ENCODE peak calls at places on chromosomes 6 and 20, in six cellular contexts. O, W, Z, R, U and F are unnamed samples.

GRCh38 chr6:474454-475185 is 83.1 kb downstream of the IRF4 start:
- DNase-seq in O (peak), W (no peak), Z (peak), R (peak), U (peak), F (no peak)

GRCh38 chr20:62831361-62831788 is 14.5 kb downstream of the COL9A3 start:
- DNase-seq in O (no peak), W (no peak), Z (no peak), R (peak), U (no peak), F (peak)

GRCh38 chr6:20916081-20916480 is 381.8 kb downstream of the CDKAL1 start:
- DNase-seq in O (no peak), W (no peak), Z (no peak), R (no peak), U (no peak), F (no peak)

GRCh38 chr6:89951574-89952360 is 57.5 kb downstream of the GJA10 start:
- DNase-seq in O (no peak), W (no peak), Z (no peak), R (no peak), U (no peak), F (no peak)

GRCh38 chr20:58389324-58389967 is 417 bp downstream of the VAPB start:
- DNase-seq in O (no peak), W (peak), Z (peak), R (peak), U (peak), F (no peak)

GRCh38 chr6:155676346-155676745 is 220.7 kb upstream of the NOX3 start:
- DNase-seq in O (no peak), W (no peak), Z (no peak), R (no peak), U (no peak), F (no peak)

GRCh38 chr20:45842169-45842812 is 8.7 kb downstream of the SNX21 start:
- DNase-seq in O (no peak), W (no peak), Z (no peak), R (no peak), U (peak), F (peak)

GRCh38 chr6:139114741-139115140 is 20.1 kb upstream of the HECA start:
- DNase-seq in O (no peak), W (no peak), Z (no peak), R (no peak), U (no peak), F (no peak)

GRCh38 chr6:123402052-123402451 is 234.7 kb downstream of the TRDN start:
- DNase-seq in O (no peak), W (no peak), Z (no peak), R (no peak), U (no peak), F (no peak)

GRCh38 chr6:99519446-99519845 is 4.2 kb upstream of the USP45 start:
- DNase-seq in O (no peak), W (no peak), Z (no peak), R (no peak), U (no peak), F (no peak)

GRCh38 chr20:49987868-49988690 is 5.3 kb downstream of the SNAI1 start:
- DNase-seq in O (no peak), W (no peak), Z (no peak), R (no peak), U (no peak), F (no peak)

GRCh38 chr20:37500311-37500710 is 20.7 kb upstream of the NNAT start:
- DNase-seq in O (no peak), W (no peak), Z (no peak), R (peak), U (no peak), F (no peak)

GRCh38 chr6:113120577-113121285 is 736.4 kb upstream of the MARCKS start:
- DNase-seq in O (no peak), W (no peak), Z (no peak), R (no peak), U (no peak), F (no peak)

GRCh38 chr6:111427341-111428116 is 55.5 kb downstream of the REV3L start:
- DNase-seq in O (peak), W (no peak), Z (no peak), R (no peak), U (peak), F (peak)

GRCh38 chr20:4247261-4247660 is 231.9 kb upstream of the RNF24 start:
- DNase-seq in O (no peak), W (no peak), Z (no peak), R (no peak), U (no peak), F (no peak)

GRCh38 chr6:75449625-75450206 is 43.9 kb downstream of the FILIP1 start:
- DNase-seq in O (no peak), W (no peak), Z (no peak), R (no peak), U (no peak), F (no peak)

GRCh38 chr6:42783876-42784738 is 2.3 kb downstream of the BICRAL start:
- DNase-seq in O (no peak), W (peak), Z (no peak), R (no peak), U (no peak), F (no peak)

GRCh38 chr6:52566201-52566600 is 10.7 kb downstream of the TRAM2 start:
- DNase-seq in O (no peak), W (no peak), Z (no peak), R (no peak), U (no peak), F (no peak)

GRCh38 chr20:57097245-57097935 is 169.1 kb downstream of the BMP7 start:
- DNase-seq in O (no peak), W (no peak), Z (peak), R (no peak), U (no peak), F (no peak)

GRCh38 chr6:109804020-109804419 is 112.9 kb downstream of the FIG4 start:
- DNase-seq in O (no peak), W (no peak), Z (no peak), R (no peak), U (no peak), F (no peak)

GRCh38 chr20:40949346-40949745 is 79.3 kb upstream of the TOP1 start:
- DNase-seq in O (no peak), W (no peak), Z (no peak), R (no peak), U (no peak), F (no peak)

GRCh38 chr6:80527552-80528052 is 421.1 kb downstream of the BCKDHB start:
- DNase-seq in O (no peak), W (no peak), Z (no peak), R (no peak), U (no peak), F (no peak)

GRCh38 chr20:47330933-47331708 is 25.4 kb downstream of the ZMYND8 start:
- DNase-seq in O (no peak), W (no peak), Z (peak), R (no peak), U (no peak), F (no peak)

GRCh38 chr6:132995432-132995831 is 181.1 kb downstream of the RPS12 start:
- DNase-seq in O (no peak), W (no peak), Z (no peak), R (no peak), U (no peak), F (no peak)

GRCh38 chr6:5979650-5980427 is 26.9 kb downstream of the NRN1 start:
- DNase-seq in O (no peak), W (no peak), Z (no peak), R (no peak), U (no peak), F (no peak)

GRCh38 chr6:31474871-31475286 is 23.1 kb upstream of the MICB start:
- DNase-seq in O (no peak), W (no peak), Z (no peak), R (no peak), U (no peak), F (no peak)

GRCh38 chr6:125906158-125906998 is 50.2 kb upstream of the HINT3 start:
- DNase-seq in O (no peak), W (no peak), Z (peak), R (peak), U (peak), F (no peak)

GRCh38 chr6:11769244-11769643 is 9.4 kb downstream of the ADTRP start:
- DNase-seq in O (no peak), W (no peak), Z (no peak), R (no peak), U (no peak), F (no peak)

GRCh38 chr20:4006640-4007039 is 8.7 kb downstream of the RNF24 start:
- DNase-seq in O (no peak), W (no peak), Z (no peak), R (peak), U (no peak), F (peak)

GRCh38 chr6:15901141-15902115 is 227.5 kb upstream of the MYLIP start:
- DNase-seq in O (peak), W (no peak), Z (no peak), R (no peak), U (peak), F (no peak)

GRCh38 chr20:19502169-19502568 is 255.9 kb upstream of the RIN2 start:
- DNase-seq in O (no peak), W (no peak), Z (no peak), R (no peak), U (no peak), F (no peak)

GRCh38 chr6:62891065-62891647 is 320.1 kb upstream of the FKBP1C start:
- DNase-seq in O (no peak), W (no peak), Z (no peak), R (no peak), U (no peak), F (no peak)

GRCh38 chr6:108581237-108581931 is 20.7 kb downstream of the FOXO3 start:
- DNase-seq in O (no peak), W (no peak), Z (no peak), R (no peak), U (no peak), F (peak)